ENCODE peak calls at places on chromosomes 16 and 17, in four cellular contexts. One of them, this sample, is unnamed. For H3K4me1, the result is how much of the 10 kb centered on the place peaks cover.

GRCh38 chr16:23504453-23505179 is 5.7 kb downstream of the GGA2 start:
- DNase-seq in A549: peak
- DNase-seq in fibroblast of lung: peak
- DNase-seq in neuronal stem cell: peak
- DNase-seq in this sample: peak

GRCh38 chr16:62249069-62249468 is 212.8 kb upstream of the CDH8 start:
- DNase-seq in fibroblast of lung: no peak
- DNase-seq in neuronal stem cell: no peak
- DNase-seq in A549: no peak
- DNase-seq in this sample: no peak

GRCh38 chr17:7348478-7349242 is 3.3 kb upstream of the KCTD11 start:
- DNase-seq in neuronal stem cell: no peak
- DNase-seq in fibroblast of lung: peak
- DNase-seq in A549: no peak
- DNase-seq in this sample: peak

GRCh38 chr16:30844671-30845449 is 49.0 kb downstream of the BCL7C start:
- DNase-seq in neuronal stem cell: peak
- DNase-seq in fibroblast of lung: peak
- DNase-seq in A549: peak
- DNase-seq in this sample: peak

GRCh38 chr17:11996722-11997146 is 541 bp downstream of the ZNF18 start:
- DNase-seq in fibroblast of lung: peak
- DNase-seq in A549: peak
- DNase-seq in neuronal stem cell: no peak
- DNase-seq in this sample: peak

GRCh38 chr17:78125138-78125913 is 3.2 kb downstream of the TMC6 start:
- DNase-seq in fibroblast of lung: no peak
- DNase-seq in neuronal stem cell: no peak
- DNase-seq in A549: no peak
- DNase-seq in this sample: peak

GRCh38 chr16:75208861-75209505 is 2.0 kb upstream of the CTRB2 start:
- DNase-seq in neuronal stem cell: no peak
- DNase-seq in fibroblast of lung: no peak
- DNase-seq in A549: no peak
- DNase-seq in this sample: peak

GRCh38 chr17:67458203-67458602 is 81.1 kb downstream of the PITPNC1 start:
- DNase-seq in neuronal stem cell: no peak
- DNase-seq in fibroblast of lung: no peak
- DNase-seq in A549: no peak
- DNase-seq in this sample: no peak

GRCh38 chr16:56936950-56937349 is 5.0 kb downstream of the HERPUD1 start:
- DNase-seq in A549: no peak
- DNase-seq in neuronal stem cell: no peak
- DNase-seq in fibroblast of lung: no peak
- DNase-seq in this sample: no peak

GRCh38 chr16:75244844-75245758 is 6.3 kb downstream of the BCAR1 start:
- DNase-seq in neuronal stem cell: peak
- DNase-seq in A549: peak
- DNase-seq in fibroblast of lung: peak
- DNase-seq in this sample: peak

GRCh38 chr17:1562178-1562643 is 381 bp downstream of the PITPNA start:
- DNase-seq in A549: peak
- DNase-seq in fibroblast of lung: peak
- DNase-seq in neuronal stem cell: no peak
- DNase-seq in this sample: peak

GRCh38 chr16:30949655-30950515 is 1.0 kb downstream of the ORAI3 start:
- DNase-seq in neuronal stem cell: no peak
- DNase-seq in A549: peak
- DNase-seq in fibroblast of lung: peak
- DNase-seq in this sample: peak

GRCh38 chr17:7440113-7440822 is 956 bp downstream of the FGF11 start:
- DNase-seq in A549: peak
- DNase-seq in neuronal stem cell: peak
- DNase-seq in fibroblast of lung: no peak
- DNase-seq in this sample: peak

GRCh38 chr16:7405166-7405565 is 72.5 kb downstream of the RBFOX1 start:
- DNase-seq in neuronal stem cell: peak
- DNase-seq in A549: no peak
- DNase-seq in fibroblast of lung: no peak
- DNase-seq in this sample: no peak

GRCh38 chr17:38705803-38706624 is 941 bp downstream of the MLLT6 start:
- DNase-seq in neuronal stem cell: peak
- DNase-seq in A549: peak
- DNase-seq in fibroblast of lung: no peak
- DNase-seq in this sample: peak

DNA sequence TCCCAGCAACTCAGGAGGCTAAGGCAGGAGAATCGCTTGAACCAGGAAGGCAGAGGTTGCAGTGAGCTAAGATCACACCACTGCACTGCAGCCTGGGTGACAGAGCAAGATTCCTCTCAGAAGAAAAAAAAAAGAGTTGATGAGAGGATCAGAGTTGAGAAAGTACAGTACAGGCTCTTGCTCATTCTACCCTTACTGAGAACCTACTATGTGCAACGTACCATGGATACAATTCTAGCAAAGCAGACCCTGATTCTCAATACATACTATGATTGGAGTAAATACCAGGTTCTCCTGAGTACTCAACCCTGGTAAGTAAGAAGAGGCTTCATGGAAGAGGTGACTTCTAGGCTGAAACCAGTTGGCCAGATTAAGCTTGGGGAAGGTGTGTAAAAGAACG is 1.2 kb downstream of the RFFL start:
- DNase-seq in neuronal stem cell: no peak
- DNase-seq in fibroblast of lung: no peak
- DNase-seq in A549: no peak
- DNase-seq in this sample: no peak
- H3K4me2 ChIP-seq in neuronal stem cell: no peak
- H3K4me2 ChIP-seq in fibroblast of lung: no peak
- H3K4me2 ChIP-seq in A549: peak
- H3K4me2 ChIP-seq in this sample: no peak

DNA sequence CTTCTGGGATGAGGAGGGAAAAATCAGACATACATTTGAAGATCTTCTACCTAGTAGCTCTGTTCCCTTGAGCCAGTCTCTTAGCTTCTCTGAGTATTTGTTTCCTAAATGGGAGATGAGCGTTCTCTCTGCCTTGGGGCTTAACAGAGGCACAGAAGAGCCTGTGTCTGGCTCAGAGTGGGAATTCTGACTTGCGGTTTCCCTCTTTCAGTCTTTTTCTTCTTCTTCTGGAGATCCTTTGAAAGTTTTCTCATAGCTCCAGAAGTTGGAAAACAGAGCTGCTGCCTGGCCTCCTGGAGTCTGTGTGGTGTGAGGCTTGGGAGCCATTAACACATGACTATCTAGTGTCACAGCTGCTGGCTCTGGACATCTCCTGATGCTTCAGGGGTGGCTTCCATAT is 167.9 kb downstream of the MSI2 start:
- DNase-seq in neuronal stem cell: no peak
- DNase-seq in A549: no peak
- DNase-seq in fibroblast of lung: no peak
- DNase-seq in this sample: no peak
- H3K4me1 ChIP-seq in neuronal stem cell: under half
- H3K4me1 ChIP-seq in A549: under half
- H3K4me1 ChIP-seq in fibroblast of lung: under half
- H3K4me1 ChIP-seq in this sample: under half

DNA sequence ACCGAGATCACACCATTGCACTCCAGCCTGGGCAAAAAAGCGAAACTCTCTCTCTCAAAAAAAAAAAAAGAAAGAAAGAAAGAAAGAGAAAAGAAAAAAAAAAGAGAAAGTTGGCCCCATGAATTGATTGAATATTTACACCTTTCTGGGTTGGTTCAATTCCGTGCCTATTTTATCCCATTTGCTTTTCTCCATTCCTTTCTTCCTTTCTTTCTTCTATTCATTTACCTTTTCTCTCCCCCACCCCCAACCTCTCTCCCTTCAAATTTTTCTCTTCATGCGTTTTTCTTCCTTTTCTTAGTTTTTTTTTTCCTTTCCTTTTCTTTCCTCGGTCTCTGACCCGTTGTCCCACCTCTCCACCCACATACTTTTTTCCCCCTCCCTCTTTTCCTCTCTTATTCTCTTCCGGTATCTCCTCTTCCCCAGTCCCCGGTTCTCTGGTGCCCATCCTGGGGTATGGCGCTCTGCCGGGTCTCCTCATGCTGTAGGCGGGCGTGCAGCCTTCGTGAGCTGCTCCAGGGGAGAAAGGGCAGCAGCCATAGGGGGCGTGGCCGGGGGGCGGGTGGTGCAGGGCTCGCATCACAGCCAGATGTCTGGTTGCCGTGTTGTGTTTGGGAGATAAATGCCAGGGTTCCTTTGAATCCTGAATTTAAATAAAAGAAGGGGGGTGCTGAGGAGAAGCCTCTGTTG is 5.3 kb upstream of the COL1A1 start:
- DNase-seq in neuronal stem cell: no peak
- DNase-seq in A549: no peak
- DNase-seq in fibroblast of lung: peak
- DNase-seq in this sample: peak
- H3K4me2 ChIP-seq in neuronal stem cell: peak
- H3K4me2 ChIP-seq in A549: peak
- H3K4me2 ChIP-seq in fibroblast of lung: peak
- H3K4me2 ChIP-seq in this sample: peak

GRCh38 chr16:3689731-3690130 is 27.6 kb downstream of the TRAP1 start:
- DNase-seq in neuronal stem cell: no peak
- DNase-seq in fibroblast of lung: no peak
- DNase-seq in A549: no peak
- DNase-seq in this sample: no peak

GRCh38 chr16:3687792-3688191 is 29.5 kb downstream of the TRAP1 start:
- DNase-seq in neuronal stem cell: no peak
- DNase-seq in A549: no peak
- DNase-seq in fibroblast of lung: no peak
- DNase-seq in this sample: no peak

GRCh38 chr16:3691778-3692177 is 25.5 kb downstream of the TRAP1 start:
- DNase-seq in A549: no peak
- DNase-seq in fibroblast of lung: no peak
- DNase-seq in neuronal stem cell: no peak
- DNase-seq in this sample: no peak

GRCh38 chr16:3690991-3691720 is 26.2 kb downstream of the TRAP1 start:
- DNase-seq in neuronal stem cell: no peak
- DNase-seq in fibroblast of lung: peak
- DNase-seq in A549: no peak
- DNase-seq in this sample: peak

GRCh38 chr16:3690470-3690918 is 26.8 kb downstream of the TRAP1 start:
- DNase-seq in A549: peak
- DNase-seq in neuronal stem cell: peak
- DNase-seq in fibroblast of lung: peak
- DNase-seq in this sample: peak
- H3K4me1 ChIP-seq in A549: under half
- H3K4me1 ChIP-seq in neuronal stem cell: under half
- H3K4me1 ChIP-seq in fibroblast of lung: under half
- H3K4me1 ChIP-seq in this sample: under half

GRCh38 chr17:55279788-55280579 is 15.2 kb downstream of the HLF start:
- DNase-seq in fibroblast of lung: no peak
- DNase-seq in neuronal stem cell: no peak
- DNase-seq in A549: no peak
- DNase-seq in this sample: no peak

GRCh38 chr17:55275894-55276804 is 11.4 kb downstream of the HLF start:
- DNase-seq in A549: no peak
- DNase-seq in neuronal stem cell: no peak
- DNase-seq in fibroblast of lung: no peak
- DNase-seq in this sample: no peak

GRCh38 chr17:55279203-55279602 is 14.4 kb downstream of the HLF start:
- DNase-seq in A549: no peak
- DNase-seq in fibroblast of lung: no peak
- DNase-seq in neuronal stem cell: no peak
- DNase-seq in this sample: no peak

GRCh38 chr17:55281592-55282378 is 17.0 kb downstream of the HLF start:
- DNase-seq in neuronal stem cell: no peak
- DNase-seq in fibroblast of lung: no peak
- DNase-seq in A549: no peak
- DNase-seq in this sample: no peak

DNA sequence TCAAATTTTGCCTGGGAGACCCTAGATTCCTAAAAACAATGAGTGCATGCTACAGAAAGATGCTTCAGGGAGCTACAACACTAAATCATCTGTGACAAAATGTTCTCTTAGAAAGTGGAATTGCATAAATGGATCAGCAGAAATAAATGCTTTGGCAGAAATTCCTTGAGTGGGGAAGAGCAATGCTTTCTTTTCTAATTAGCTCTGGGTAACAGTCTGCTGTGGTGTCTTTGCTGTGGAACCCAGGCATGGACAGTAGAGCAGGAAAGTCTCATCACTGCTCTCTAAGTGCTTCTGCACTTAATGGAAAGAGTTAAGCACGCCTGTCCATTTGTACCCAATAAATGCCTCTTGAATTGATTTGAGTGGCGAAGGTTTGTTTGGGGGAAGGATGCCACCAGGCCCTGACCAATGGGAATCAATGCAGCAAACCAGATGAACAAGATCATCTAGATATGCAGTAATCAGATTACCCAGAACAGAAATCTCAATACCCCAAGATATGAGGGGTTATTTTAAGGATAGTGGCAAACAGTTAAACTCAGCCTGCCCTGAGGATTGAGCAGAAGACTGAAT is 13.5 kb downstream of the HLF start:
- DNase-seq in neuronal stem cell: no peak
- DNase-seq in A549: no peak
- DNase-seq in fibroblast of lung: no peak
- DNase-seq in this sample: no peak
- H3K4me2 ChIP-seq in neuronal stem cell: no peak
- H3K4me2 ChIP-seq in A549: no peak
- H3K4me2 ChIP-seq in fibroblast of lung: no peak
- H3K4me2 ChIP-seq in this sample: no peak

GRCh38 chr16:4316103-4316731 is 350 bp downstream of the GLIS2 start:
- DNase-seq in A549: no peak
- DNase-seq in neuronal stem cell: no peak
- DNase-seq in fibroblast of lung: no peak
- DNase-seq in this sample: peak
- H3K4me1 ChIP-seq in A549: half or more
- H3K4me1 ChIP-seq in neuronal stem cell: under half
- H3K4me1 ChIP-seq in fibroblast of lung: under half
- H3K4me1 ChIP-seq in this sample: under half

GRCh38 chr17:75267403-75268232 is 3.4 kb downstream of the MIF4GD start:
- DNase-seq in neuronal stem cell: no peak
- DNase-seq in fibroblast of lung: no peak
- DNase-seq in A549: no peak
- DNase-seq in this sample: no peak

GRCh38 chr17:75267146-75267402 is 4.0 kb downstream of the MIF4GD start:
- DNase-seq in neuronal stem cell: no peak
- DNase-seq in A549: no peak
- DNase-seq in fibroblast of lung: no peak
- DNase-seq in this sample: no peak

GRCh38 chr17:75270966-75271232 is at the start of gene MIF4GD:
- DNase-seq in A549: no peak
- DNase-seq in neuronal stem cell: no peak
- DNase-seq in fibroblast of lung: peak
- DNase-seq in this sample: no peak

GRCh38 chr17:75270218-75270965 is 639 bp downstream of the MIF4GD start:
- DNase-seq in neuronal stem cell: peak
- DNase-seq in fibroblast of lung: peak
- DNase-seq in A549: peak
- DNase-seq in this sample: peak

DNA sequence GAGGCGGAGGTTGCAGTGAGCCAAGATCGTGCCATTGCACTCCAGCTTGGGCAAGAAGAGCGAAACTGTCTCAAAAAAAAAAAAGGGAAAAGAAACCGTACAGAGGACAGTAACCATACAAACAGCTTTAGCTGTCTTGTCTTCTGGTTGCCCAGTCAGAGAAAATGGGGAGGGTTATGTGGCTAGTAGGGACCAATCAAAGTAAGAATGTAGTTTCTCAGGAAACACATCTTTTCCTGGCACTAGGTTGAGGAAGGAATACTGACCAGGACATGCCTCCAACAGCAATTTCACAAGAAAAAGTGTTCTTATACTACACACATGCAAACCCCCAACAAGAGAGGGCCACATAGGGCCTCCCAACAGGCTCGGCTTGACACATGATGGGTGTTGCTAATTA is 2.1 kb downstream of the MIF4GD start:
- DNase-seq in neuronal stem cell: no peak
- DNase-seq in fibroblast of lung: no peak
- DNase-seq in A549: no peak
- DNase-seq in this sample: peak
- H3K4me2 ChIP-seq in neuronal stem cell: no peak
- H3K4me2 ChIP-seq in fibroblast of lung: no peak
- H3K4me2 ChIP-seq in A549: no peak
- H3K4me2 ChIP-seq in this sample: no peak